ENCODE peak calls at places on chromosomes 12 and 14, in six cellular contexts. One of them, this sample, is unnamed.

GRCh38 chr12:69985656-69986055 is 160.6 kb downstream of the MYRFL start:
- DNase-seq in EL: peak
- DNase-seq in ovary: no peak
- DNase-seq in stimulated activated CD8-positive, alpha-beta memory T cell treated with anti-CD3 and anti-CD28 coated beads, Interleukin-2, amount 100 ng/mL, for 1 hour: no peak
- DNase-seq in H4: peak
- DNase-seq in activated CD4-positive, CD25-positive, alpha-beta regulatory T cell: no peak
- DNase-seq in this sample: peak

GRCh38 chr12:108316153-108316892 is 22.8 kb downstream of the CMKLR1 start:
- DNase-seq in stimulated activated CD8-positive, alpha-beta memory T cell treated with anti-CD3 and anti-CD28 coated beads, Interleukin-2, amount 100 ng/mL, for 1 hour: no peak
- DNase-seq in EL: no peak
- DNase-seq in ovary: no peak
- DNase-seq in H4: no peak
- DNase-seq in activated CD4-positive, CD25-positive, alpha-beta regulatory T cell: no peak
- DNase-seq in this sample: no peak

GRCh38 chr12:107337354-107338095 is 244.2 kb upstream of the CRY1 start:
- DNase-seq in EL: peak
- DNase-seq in stimulated activated CD8-positive, alpha-beta memory T cell treated with anti-CD3 and anti-CD28 coated beads, Interleukin-2, amount 100 ng/mL, for 1 hour: no peak
- DNase-seq in H4: no peak
- DNase-seq in ovary: no peak
- DNase-seq in activated CD4-positive, CD25-positive, alpha-beta regulatory T cell: no peak
- DNase-seq in this sample: no peak

GRCh38 chr12:65526311-65526710 is 247.8 kb downstream of the MSRB3 start:
- DNase-seq in stimulated activated CD8-positive, alpha-beta memory T cell treated with anti-CD3 and anti-CD28 coated beads, Interleukin-2, amount 100 ng/mL, for 1 hour: no peak
- DNase-seq in H4: no peak
- DNase-seq in ovary: no peak
- DNase-seq in activated CD4-positive, CD25-positive, alpha-beta regulatory T cell: no peak
- DNase-seq in EL: peak
- DNase-seq in this sample: peak

GRCh38 chr14:84646791-84647500 is 883.0 kb upstream of the FLRT2 start:
- DNase-seq in ovary: no peak
- DNase-seq in EL: no peak
- DNase-seq in stimulated activated CD8-positive, alpha-beta memory T cell treated with anti-CD3 and anti-CD28 coated beads, Interleukin-2, amount 100 ng/mL, for 1 hour: no peak
- DNase-seq in activated CD4-positive, CD25-positive, alpha-beta regulatory T cell: no peak
- DNase-seq in H4: no peak
- DNase-seq in this sample: no peak

GRCh38 chr14:69666112-69666511 is 54.7 kb downstream of the SUSD6 start:
- DNase-seq in ovary: no peak
- DNase-seq in activated CD4-positive, CD25-positive, alpha-beta regulatory T cell: no peak
- DNase-seq in stimulated activated CD8-positive, alpha-beta memory T cell treated with anti-CD3 and anti-CD28 coated beads, Interleukin-2, amount 100 ng/mL, for 1 hour: no peak
- DNase-seq in EL: no peak
- DNase-seq in H4: no peak
- DNase-seq in this sample: no peak

GRCh38 chr12:50569876-50570275 is 65.1 kb downstream of the DIP2B start:
- DNase-seq in EL: no peak
- DNase-seq in ovary: no peak
- DNase-seq in H4: no peak
- DNase-seq in stimulated activated CD8-positive, alpha-beta memory T cell treated with anti-CD3 and anti-CD28 coated beads, Interleukin-2, amount 100 ng/mL, for 1 hour: no peak
- DNase-seq in activated CD4-positive, CD25-positive, alpha-beta regulatory T cell: no peak
- DNase-seq in this sample: peak

GRCh38 chr12:75852143-75852542 is 179.4 kb downstream of the PHLDA1 start:
- DNase-seq in activated CD4-positive, CD25-positive, alpha-beta regulatory T cell: no peak
- DNase-seq in stimulated activated CD8-positive, alpha-beta memory T cell treated with anti-CD3 and anti-CD28 coated beads, Interleukin-2, amount 100 ng/mL, for 1 hour: no peak
- DNase-seq in H4: no peak
- DNase-seq in ovary: no peak
- DNase-seq in EL: peak
- DNase-seq in this sample: no peak

GRCh38 chr12:120259418-120260202 is 5.9 kb downstream of the PXN start:
- DNase-seq in stimulated activated CD8-positive, alpha-beta memory T cell treated with anti-CD3 and anti-CD28 coated beads, Interleukin-2, amount 100 ng/mL, for 1 hour: no peak
- DNase-seq in activated CD4-positive, CD25-positive, alpha-beta regulatory T cell: no peak
- DNase-seq in H4: no peak
- DNase-seq in EL: no peak
- DNase-seq in ovary: no peak
- DNase-seq in this sample: peak

GRCh38 chr12:6465467-6466183 is 4.9 kb downstream of the VAMP1 start:
- DNase-seq in stimulated activated CD8-positive, alpha-beta memory T cell treated with anti-CD3 and anti-CD28 coated beads, Interleukin-2, amount 100 ng/mL, for 1 hour: no peak
- DNase-seq in ovary: no peak
- DNase-seq in EL: peak
- DNase-seq in H4: peak
- DNase-seq in activated CD4-positive, CD25-positive, alpha-beta regulatory T cell: no peak
- DNase-seq in this sample: peak

GRCh38 chr12:49954863-49955830 is 4.6 kb downstream of the AQP2 start:
- DNase-seq in ovary: peak
- DNase-seq in H4: no peak
- DNase-seq in activated CD4-positive, CD25-positive, alpha-beta regulatory T cell: no peak
- DNase-seq in stimulated activated CD8-positive, alpha-beta memory T cell treated with anti-CD3 and anti-CD28 coated beads, Interleukin-2, amount 100 ng/mL, for 1 hour: no peak
- DNase-seq in EL: no peak
- DNase-seq in this sample: no peak

GRCh38 chr14:68408680-68409079 is 384.2 kb downstream of the ZFP36L1 start:
- DNase-seq in ovary: no peak
- DNase-seq in H4: no peak
- DNase-seq in activated CD4-positive, CD25-positive, alpha-beta regulatory T cell: no peak
- DNase-seq in stimulated activated CD8-positive, alpha-beta memory T cell treated with anti-CD3 and anti-CD28 coated beads, Interleukin-2, amount 100 ng/mL, for 1 hour: no peak
- DNase-seq in EL: peak
- DNase-seq in this sample: no peak

GRCh38 chr14:96538663-96539317 is 36.6 kb downstream of the PAPOLA start:
- DNase-seq in stimulated activated CD8-positive, alpha-beta memory T cell treated with anti-CD3 and anti-CD28 coated beads, Interleukin-2, amount 100 ng/mL, for 1 hour: no peak
- DNase-seq in H4: no peak
- DNase-seq in ovary: no peak
- DNase-seq in EL: no peak
- DNase-seq in activated CD4-positive, CD25-positive, alpha-beta regulatory T cell: no peak
- DNase-seq in this sample: no peak

GRCh38 chr14:106141242-106142220 is 615.1 kb downstream of the TMEM121 start:
- DNase-seq in H4: no peak
- DNase-seq in EL: no peak
- DNase-seq in stimulated activated CD8-positive, alpha-beta memory T cell treated with anti-CD3 and anti-CD28 coated beads, Interleukin-2, amount 100 ng/mL, for 1 hour: no peak
- DNase-seq in ovary: no peak
- DNase-seq in activated CD4-positive, CD25-positive, alpha-beta regulatory T cell: peak
- DNase-seq in this sample: no peak

GRCh38 chr12:3084742-3085141 is 7.6 kb downstream of the TSPAN9 start:
- DNase-seq in activated CD4-positive, CD25-positive, alpha-beta regulatory T cell: no peak
- DNase-seq in EL: no peak
- DNase-seq in stimulated activated CD8-positive, alpha-beta memory T cell treated with anti-CD3 and anti-CD28 coated beads, Interleukin-2, amount 100 ng/mL, for 1 hour: no peak
- DNase-seq in H4: no peak
- DNase-seq in ovary: no peak
- DNase-seq in this sample: no peak

GRCh38 chr12:89731614-89732013 is 23.0 kb upstream of the ATP2B1 start:
- DNase-seq in stimulated activated CD8-positive, alpha-beta memory T cell treated with anti-CD3 and anti-CD28 coated beads, Interleukin-2, amount 100 ng/mL, for 1 hour: no peak
- DNase-seq in activated CD4-positive, CD25-positive, alpha-beta regulatory T cell: no peak
- DNase-seq in H4: no peak
- DNase-seq in EL: peak
- DNase-seq in ovary: no peak
- DNase-seq in this sample: peak

GRCh38 chr14:93173943-93174395 is 10.7 kb downstream of the MOAP1 start:
- DNase-seq in ovary: no peak
- DNase-seq in EL: no peak
- DNase-seq in activated CD4-positive, CD25-positive, alpha-beta regulatory T cell: no peak
- DNase-seq in stimulated activated CD8-positive, alpha-beta memory T cell treated with anti-CD3 and anti-CD28 coated beads, Interleukin-2, amount 100 ng/mL, for 1 hour: no peak
- DNase-seq in H4: no peak
- DNase-seq in this sample: no peak

GRCh38 chr14:103718572-103718971 is 3.0 kb downstream of the ZFYVE21 start:
- DNase-seq in ovary: no peak
- DNase-seq in H4: no peak
- DNase-seq in activated CD4-positive, CD25-positive, alpha-beta regulatory T cell: no peak
- DNase-seq in EL: no peak
- DNase-seq in stimulated activated CD8-positive, alpha-beta memory T cell treated with anti-CD3 and anti-CD28 coated beads, Interleukin-2, amount 100 ng/mL, for 1 hour: no peak
- DNase-seq in this sample: no peak

GRCh38 chr12:117540011-117540410 is 178.6 kb upstream of the NOS1 start:
- DNase-seq in ovary: no peak
- DNase-seq in H4: no peak
- DNase-seq in EL: no peak
- DNase-seq in stimulated activated CD8-positive, alpha-beta memory T cell treated with anti-CD3 and anti-CD28 coated beads, Interleukin-2, amount 100 ng/mL, for 1 hour: no peak
- DNase-seq in activated CD4-positive, CD25-positive, alpha-beta regulatory T cell: no peak
- DNase-seq in this sample: no peak

GRCh38 chr14:74941676-74942097 is 13.7 kb downstream of the PGF start:
- DNase-seq in EL: peak
- DNase-seq in stimulated activated CD8-positive, alpha-beta memory T cell treated with anti-CD3 and anti-CD28 coated beads, Interleukin-2, amount 100 ng/mL, for 1 hour: peak
- DNase-seq in H4: no peak
- DNase-seq in ovary: no peak
- DNase-seq in activated CD4-positive, CD25-positive, alpha-beta regulatory T cell: peak
- DNase-seq in this sample: no peak

GRCh38 chr12:69886715-69887114 is 61.7 kb downstream of the MYRFL start:
- DNase-seq in H4: no peak
- DNase-seq in ovary: no peak
- DNase-seq in activated CD4-positive, CD25-positive, alpha-beta regulatory T cell: no peak
- DNase-seq in EL: no peak
- DNase-seq in stimulated activated CD8-positive, alpha-beta memory T cell treated with anti-CD3 and anti-CD28 coated beads, Interleukin-2, amount 100 ng/mL, for 1 hour: no peak
- DNase-seq in this sample: no peak

This sample was measured in trophoblast cell.